ENCODE peak calls at places on chromosomes 1 and 21, in ten cellular contexts. H is BJ; V is uterus; G is GM23248; D is ovary; Y is stimulated activated CD4-positive, alpha-beta T cell treated with anti-CD3 and anti-CD28 coated beads, Interleukin-12 subunit alpha, Interleukin-12 subunit beta, amount 100 ng/mL, for 4 hours; M is GM12865; E is IMR-90; A is bronchial epithelial cell; W is nucleus accumbens. O is an unnamed sample.

GRCh38 chr1:36962991-36963390 is 71.3 kb downstream of the GRIK3 start:
- DNase-seq in H (no peak), V (no peak), G (no peak), D (no peak), Y (no peak), M (no peak), E (no peak), A (no peak), W (peak), O (peak)

GRCh38 chr1:43844114-43844513 is 89.5 kb upstream of the ARTN start:
- DNase-seq in H (no peak), V (no peak), G (no peak), D (no peak), Y (no peak), M (no peak), E (no peak), A (no peak), W (no peak), O (no peak)

GRCh38 chr1:6790146-6790545 is 4.9 kb downstream of the CAMTA1 start:
- DNase-seq in H (no peak), V (no peak), G (no peak), D (no peak), Y (no peak), M (no peak), E (no peak), A (no peak), W (peak), O (no peak)

GRCh38 chr1:226798427-226799411 is 59.6 kb upstream of the ITPKB start:
- DNase-seq in H (no peak), V (no peak), G (no peak), D (no peak), Y (peak), M (peak), E (no peak), A (no peak), W (no peak), O (no peak)

GRCh38 chr21:29245104-29245643 is 53.5 kb upstream of the BACH1 start:
- DNase-seq in H (no peak), V (no peak), G (peak), D (no peak), Y (no peak), M (peak), E (peak), A (no peak), W (no peak), O (no peak)

GRCh38 chr1:1760345-1760650 is 18.0 kb downstream of the NADK start:
- DNase-seq in H (no peak), V (no peak), G (no peak), D (no peak), Y (no peak), M (no peak), E (no peak), A (no peak), W (no peak), O (no peak)

GRCh38 chr1:43879414-43879813 is 54.2 kb upstream of the ARTN start:
- DNase-seq in H (peak), V (no peak), G (peak), D (no peak), Y (no peak), M (no peak), E (peak), A (peak), W (no peak), O (peak)

GRCh38 chr21:45256912-45257672 is 30.6 kb downstream of the POFUT2 start:
- DNase-seq in H (no peak), V (no peak), G (no peak), D (peak), Y (no peak), M (no peak), E (no peak), A (no peak), W (no peak), O (no peak)

GRCh38 chr1:223712856-223713494 is 636 bp downstream of the CAPN2 start:
- DNase-seq in H (no peak), V (peak), G (peak), D (no peak), Y (peak), M (peak), E (no peak), A (no peak), W (no peak), O (no peak)

GRCh38 chr1:58597991-58598390 is 20.9 kb upstream of the TACSTD2 start:
- DNase-seq in H (no peak), V (no peak), G (no peak), D (no peak), Y (no peak), M (no peak), E (no peak), A (no peak), W (no peak), O (no peak)

GRCh38 chr1:85330711-85331290 is 54.4 kb upstream of the BCL10 start:
- DNase-seq in H (peak), V (no peak), G (peak), D (no peak), Y (no peak), M (peak), E (peak), A (peak), W (no peak), O (no peak)

GRCh38 chr1:221117548-221117951 is 238.3 kb downstream of the HLX start:
- DNase-seq in H (peak), V (no peak), G (peak), D (no peak), Y (no peak), M (no peak), E (peak), A (no peak), W (peak), O (peak)

GRCh38 chr1:206714331-206715058 is 29.8 kb downstream of the MAPKAPK2 start:
- DNase-seq in H (peak), V (no peak), G (peak), D (no peak), Y (no peak), M (no peak), E (peak), A (peak), W (peak), O (no peak)

GRCh38 chr1:18009061-18009728 is 98.4 kb upstream of the IGSF21 start:
- DNase-seq in H (no peak), V (no peak), G (no peak), D (no peak), Y (no peak), M (no peak), E (no peak), A (no peak), W (no peak), O (peak)

GRCh38 chr1:21904725-21905520 is 32.2 kb downstream of the HSPG2 start:
- DNase-seq in H (no peak), V (peak), G (peak), D (no peak), Y (no peak), M (no peak), E (peak), A (peak), W (no peak), O (no peak)

GRCh38 chr1:173467426-173467825 is 9.7 kb upstream of the PRDX6 start:
- DNase-seq in H (no peak), V (no peak), G (peak), D (no peak), Y (no peak), M (no peak), E (peak), A (no peak), W (no peak), O (no peak)

GRCh38 chr1:110677526-110677925 is 2.8 kb upstream of the KCNA3 start:
- DNase-seq in H (no peak), V (no peak), G (no peak), D (no peak), Y (no peak), M (no peak), E (no peak), A (no peak), W (no peak), O (no peak)

GRCh38 chr21:31548688-31549087 is 110.8 kb upstream of the SOD1 start:
- DNase-seq in H (no peak), V (no peak), G (no peak), D (no peak), Y (no peak), M (no peak), E (no peak), A (no peak), W (no peak), O (no peak)

O was measured in NCI-H1417.